ENCODE peak calls at places on chromosome 6, in four cellular contexts. D, Y, Q and Z are unnamed samples.
A peak's percentile ranks its signal among the peaks of the same experiment; 100 is the strongest.

GRCh38 chr6:48278261-48278660 is 167.3 kb upstream of the PTCHD4 start:
- DNase-seq in Y (no peak), D (no peak), Q (no peak), Z (no peak)

GRCh38 chr6:33000053-33000452 is 9.3 kb downstream of the HLA-DOA start:
- DNase-seq in Q (peak; percentile 66), Y (peak; percentile 41), D (peak; percentile 55), Z (peak; percentile 33)

GRCh38 chr6:75101896-75102680 is 103.8 kb downstream of the COL12A1 start:
- DNase-seq in D (no peak), Q (no peak), Y (no peak), Z (no peak)

GRCh38 chr6:81999270-81999669 is 246.8 kb upstream of the TENT5A start:
- DNase-seq in D (no peak), Q (no peak), Y (no peak), Z (peak; percentile 50)

GRCh38 chr6:99216959-99217358 is 132.5 kb downstream of the FAXC start:
- DNase-seq in Q (no peak), Y (no peak), D (no peak), Z (no peak)

GRCh38 chr6:1335367-1336037 is 23.6 kb downstream of the FOXQ1 start:
- DNase-seq in D (no peak), Q (peak; percentile 87), Y (no peak), Z (peak; percentile 98)

GRCh38 chr6:48881551-48881950 is 581.5 kb downstream of the MMUT start:
- DNase-seq in Y (no peak), D (no peak), Q (no peak), Z (no peak)

GRCh38 chr6:139699335-139699734 is 324.9 kb upstream of the CITED2 start:
- DNase-seq in D (no peak), Y (no peak), Q (no peak), Z (no peak)

GRCh38 chr6:136526196-136526930 is 23.9 kb downstream of the MAP7 start:
- DNase-seq in D (peak; percentile 39), Q (no peak), Y (peak; percentile 51), Z (peak; percentile 6)

GRCh38 chr6:12403946-12404647 is 113.9 kb downstream of the EDN1 start:
- DNase-seq in Q (no peak), Y (no peak), D (no peak), Z (no peak)

GRCh38 chr6:153059757-153060156 is 57.2 kb upstream of the MTRF1L start:
- DNase-seq in Q (no peak), D (no peak), Y (no peak), Z (peak; percentile 7)

GRCh38 chr6:53134601-53135235 is 13.9 kb downstream of the GCM1 start:
- DNase-seq in Y (no peak), Q (no peak), D (peak; percentile 37), Z (peak; percentile 100)

GRCh38 chr6:12008366-12009179 is 3.5 kb upstream of the HIVEP1 start:
- DNase-seq in Y (no peak), D (peak; percentile 88), Q (peak; percentile 49), Z (peak; percentile 83)

DNA sequence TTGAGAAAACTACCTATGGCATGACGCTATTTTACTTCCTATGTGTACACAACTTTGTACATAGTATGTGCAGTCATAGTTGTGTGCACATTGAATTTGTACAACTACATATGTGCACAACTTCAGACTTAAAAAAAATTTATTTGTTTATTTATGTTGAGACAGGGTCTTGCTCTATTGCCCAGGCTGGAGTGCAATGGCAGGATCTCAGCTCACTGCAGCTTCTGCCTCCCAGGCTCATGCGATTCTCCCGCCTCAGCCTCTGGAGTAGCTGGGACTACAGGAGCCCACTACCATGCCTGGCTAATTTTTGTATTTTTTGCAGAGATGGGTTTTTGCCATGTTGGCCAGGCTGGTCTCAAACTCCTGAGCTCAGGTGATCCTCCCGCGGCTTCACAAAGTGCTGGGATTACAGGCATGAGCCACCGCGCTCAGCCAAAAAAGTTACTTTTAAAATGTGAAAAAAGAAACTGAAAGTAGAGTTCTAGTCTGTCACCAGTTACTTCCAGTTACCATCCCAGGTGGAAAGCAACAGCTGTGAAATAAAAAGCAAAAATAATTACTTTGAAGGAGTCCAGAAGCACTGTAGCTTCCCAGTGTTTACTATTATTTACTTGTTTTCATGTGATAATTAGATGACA is 1.7 kb upstream of the ZKSCAN8 start:
- DNase-seq in D (no peak), Y (no peak), Q (no peak), Z (no peak)
- TF ChIP-seq FOSL1 in D (no peak), Y (no peak), Q (no peak), Z (no peak)

GRCh38 chr6:127100510-127101140 is 17.8 kb upstream of the RSPO3 start:
- DNase-seq in Q (no peak), Y (no peak), D (no peak), Z (no peak)
- TF ChIP-seq FOSL1 in Q (no peak), Y (no peak), D (no peak), Z (no peak)

DNA sequence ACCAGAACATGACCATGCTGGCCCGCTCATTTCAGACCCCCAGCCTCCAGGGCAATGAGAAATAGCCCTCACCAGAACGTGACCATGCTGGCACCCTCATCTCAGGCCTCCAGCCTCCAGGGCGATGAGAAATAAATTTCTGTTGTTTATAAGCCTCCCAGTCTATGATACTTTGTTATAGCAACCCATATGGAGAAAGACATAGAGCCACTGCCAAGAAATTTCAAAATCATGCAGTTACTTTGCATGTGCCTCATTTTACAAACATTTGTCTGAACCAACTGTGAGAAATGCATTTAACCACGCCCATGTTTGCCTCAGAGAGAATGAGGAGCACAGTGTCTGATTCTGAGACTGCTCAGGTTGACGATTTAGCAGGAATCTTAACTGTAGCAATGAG is 15.5 kb downstream of the CYP39A1 start:
- DNase-seq in Y (no peak), D (no peak), Q (no peak), Z (no peak)
- TF ChIP-seq FOSL1 in Y (no peak), D (no peak), Q (no peak), Z (no peak)

DNA sequence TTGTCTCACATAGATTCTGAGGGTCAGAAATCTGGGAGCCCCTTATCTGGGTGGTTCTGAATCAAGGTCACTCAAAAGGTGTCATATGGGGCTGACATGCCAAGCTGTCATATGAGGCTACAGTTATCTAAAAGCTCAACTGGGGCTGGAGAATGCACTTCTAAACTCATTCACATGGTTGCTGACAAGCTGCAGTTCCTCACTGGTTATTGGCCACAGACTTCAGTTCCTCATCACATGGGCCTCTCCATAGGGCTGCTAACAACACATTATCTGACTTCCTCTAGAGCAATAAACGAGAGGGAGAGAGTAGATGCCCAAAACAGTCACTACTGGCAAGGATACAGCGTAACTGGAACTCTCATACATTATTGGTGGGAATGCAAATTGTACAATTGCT is 7.4 kb upstream of the CGA start:
- DNase-seq in Y (no peak), Q (no peak), D (no peak), Z (no peak)
- TF ChIP-seq FOSL1 in Y (no peak), Q (no peak), D (no peak), Z (no peak)

DNA sequence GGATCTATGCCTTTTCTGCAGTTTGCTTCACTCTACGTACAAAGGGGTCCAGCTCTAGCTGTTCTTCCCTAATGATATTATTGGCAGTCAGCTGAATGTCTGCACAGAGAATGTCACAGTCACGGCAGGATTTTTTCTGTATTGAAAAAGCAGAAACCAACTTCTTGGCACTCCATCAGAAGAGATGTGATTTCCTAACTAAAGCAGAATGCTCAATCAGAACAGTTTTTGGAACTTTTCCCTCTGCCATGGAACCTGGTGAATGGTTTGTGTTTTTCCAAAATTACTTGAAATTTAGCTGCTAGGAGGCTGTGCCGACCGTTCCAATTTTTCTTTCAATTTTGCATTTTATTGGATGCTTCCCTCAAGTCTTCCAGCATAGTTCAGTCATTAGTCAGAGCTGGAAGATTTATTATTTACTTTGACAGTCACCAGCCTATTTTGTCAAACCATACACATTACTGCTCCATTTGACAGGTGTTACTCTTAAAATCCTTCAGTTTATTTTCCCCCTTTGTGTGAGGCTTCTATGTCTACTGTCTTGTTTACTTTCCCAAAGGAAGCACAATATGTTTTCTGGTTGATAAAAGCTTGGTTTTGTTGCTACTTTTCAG is 259.6 kb upstream of the EPHA7 start:
- DNase-seq in D (no peak), Y (no peak), Q (no peak), Z (no peak)
- TF ChIP-seq FOSL1 in D (no peak), Y (no peak), Q (no peak), Z (no peak)

GRCh38 chr6:143222310-143222709 is 161.6 kb downstream of the AIG1 start:
- DNase-seq in D (no peak), Y (no peak), Q (no peak), Z (no peak)

GRCh38 chr6:143225929-143226328 is 165.2 kb downstream of the AIG1 start:
- DNase-seq in D (no peak), Q (no peak), Y (no peak), Z (peak; percentile 15)

GRCh38 chr6:143224516-143224915 is 163.8 kb downstream of the AIG1 start:
- DNase-seq in Q (no peak), Y (no peak), D (no peak), Z (no peak)

GRCh38 chr6:143222758-143223334 is 162.2 kb downstream of the AIG1 start:
- DNase-seq in D (no peak), Y (no peak), Q (no peak), Z (no peak)

GRCh38 chr6:143223895-143224294 is 163.2 kb downstream of the AIG1 start:
- DNase-seq in D (no peak), Q (no peak), Y (no peak), Z (peak; percentile 81)
- TF ChIP-seq FOSL1 in D (no peak), Q (no peak), Y (no peak), Z (no peak)

DNA sequence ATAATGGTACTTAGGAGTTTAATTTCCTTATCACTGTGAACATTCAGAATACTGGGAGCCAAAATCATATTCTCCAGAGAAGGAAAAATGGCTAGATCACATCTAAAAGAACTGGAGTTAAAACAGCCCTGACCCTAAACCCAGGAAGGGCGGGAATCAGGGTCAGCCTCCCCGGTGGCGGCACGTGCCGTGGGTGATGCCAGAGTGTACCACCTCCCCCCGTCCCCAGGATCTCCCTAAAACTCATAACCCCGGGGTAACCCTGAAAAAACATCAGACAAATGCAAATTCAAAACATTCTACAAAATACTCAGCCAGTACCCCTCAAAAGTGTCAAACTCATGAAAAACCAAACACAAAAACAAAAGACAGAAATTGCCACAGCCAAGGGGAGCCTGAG is 148.3 kb downstream of the DLL1 start:
- DNase-seq in Y (no peak), Q (no peak), D (no peak), Z (no peak)
- TF ChIP-seq FOSL1 in Y (no peak), Q (no peak), D (no peak), Z (no peak)

GRCh38 chr6:161080263-161080970 is 88.8 kb downstream of the MAP3K4 start:
- DNase-seq in Q (no peak), D (no peak), Y (no peak), Z (no peak)

GRCh38 chr6:161082215-161082614 is 90.6 kb downstream of the MAP3K4 start:
- DNase-seq in Q (no peak), D (no peak), Y (no peak), Z (no peak)

GRCh38 chr6:161076211-161076677 is 84.7 kb downstream of the MAP3K4 start:
- DNase-seq in Y (no peak), Q (no peak), D (no peak), Z (no peak)

GRCh38 chr6:161074496-161075140 is 83.0 kb downstream of the MAP3K4 start:
- DNase-seq in Y (no peak), Q (no peak), D (no peak), Z (no peak)

DNA sequence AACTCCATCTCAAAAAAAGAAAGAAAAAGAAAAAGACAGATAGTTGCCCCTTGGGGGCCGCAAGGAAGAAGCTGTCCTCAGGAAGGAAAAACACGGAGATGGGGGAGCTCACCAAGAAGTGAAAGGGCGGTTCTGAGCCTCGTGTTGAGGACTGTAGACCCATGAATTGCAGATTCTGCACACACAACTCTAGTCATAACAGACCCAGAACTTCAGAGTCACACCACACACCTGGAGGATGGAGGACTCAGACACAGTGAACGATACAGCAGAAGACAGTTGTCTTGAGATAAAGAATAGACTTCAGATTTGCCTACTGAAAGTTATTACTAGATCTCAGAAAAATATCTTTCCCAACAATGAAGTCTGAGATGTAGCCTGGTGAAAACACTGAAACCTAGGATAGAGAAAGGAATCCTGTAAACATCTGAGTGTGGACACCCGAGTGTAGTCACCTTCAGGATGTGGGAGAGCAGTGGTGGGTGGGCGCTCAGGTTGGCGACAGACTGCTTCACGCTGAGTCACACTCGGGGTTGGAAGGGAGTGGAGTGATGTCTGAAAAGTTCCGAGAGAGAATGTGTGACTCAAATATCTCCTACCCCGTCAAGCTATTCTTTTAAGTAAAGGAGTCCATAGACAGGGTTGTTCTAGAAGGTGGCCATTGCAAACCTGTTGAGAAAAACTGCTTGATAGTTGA is 88.1 kb downstream of the MAP3K4 start:
- DNase-seq in Y (no peak), Q (no peak), D (peak; percentile 30), Z (no peak)
- TF ChIP-seq FOSL1 in Y (no peak), Q (no peak), D (no peak), Z (no peak)